ENCODE peak calls at places on chromosome 1, in eight cellular contexts. A, T, G, W, J, B, X and Y are unnamed samples.

GRCh38 chr1:56578963-56579875 is at the start of gene PLPP3:
- DNase-seq in A (peak; percentile 80), T (peak; percentile 78), G (peak; percentile 81), W (peak; percentile 79), J (peak; percentile 81), B (peak; percentile 66), X (peak; percentile 94), Y (peak; percentile 19)

GRCh38 chr1:197649188-197649587 is 126.1 kb downstream of the DENND1B start:
- DNase-seq in A (no peak), T (no peak), G (no peak), W (no peak), J (no peak), B (no peak), X (no peak), Y (no peak)

GRCh38 chr1:26771285-26771642 is 16.5 kb upstream of the PIGV start:
- DNase-seq in A (no peak), T (no peak), G (no peak), W (no peak), J (no peak), B (no peak), X (peak; percentile 60), Y (no peak)

GRCh38 chr1:2597441-2598328 is 11.1 kb downstream of the PRXL2B start:
- DNase-seq in A (no peak), T (no peak), G (no peak), W (no peak), J (no peak), B (no peak), X (no peak), Y (peak; percentile 72)

GRCh38 chr1:26550946-26551345 is 21.4 kb downstream of the RPS6KA1 start:
- DNase-seq in A (no peak), T (no peak), G (peak; percentile 65), W (no peak), J (no peak), B (no peak), X (no peak), Y (no peak)

GRCh38 chr1:166119678-166120077 is 47.1 kb downstream of the FAM78B start:
- DNase-seq in A (no peak), T (no peak), G (no peak), W (no peak), J (no peak), B (no peak), X (no peak), Y (no peak)

GRCh38 chr1:43172532-43172972 is 422 bp downstream of the CFAP57 start:
- DNase-seq in A (no peak), T (peak; percentile 80), G (peak; percentile 94), W (peak; percentile 69), J (peak; percentile 60), B (peak; percentile 84), X (peak; percentile 77), Y (peak; percentile 90)

GRCh38 chr1:184745929-184746583 is 8.6 kb downstream of the EDEM3 start:
- DNase-seq in A (no peak), T (no peak), G (peak; percentile 60), W (peak; percentile 16), J (no peak), B (no peak), X (peak; percentile 21), Y (peak; percentile 16)

DNA sequence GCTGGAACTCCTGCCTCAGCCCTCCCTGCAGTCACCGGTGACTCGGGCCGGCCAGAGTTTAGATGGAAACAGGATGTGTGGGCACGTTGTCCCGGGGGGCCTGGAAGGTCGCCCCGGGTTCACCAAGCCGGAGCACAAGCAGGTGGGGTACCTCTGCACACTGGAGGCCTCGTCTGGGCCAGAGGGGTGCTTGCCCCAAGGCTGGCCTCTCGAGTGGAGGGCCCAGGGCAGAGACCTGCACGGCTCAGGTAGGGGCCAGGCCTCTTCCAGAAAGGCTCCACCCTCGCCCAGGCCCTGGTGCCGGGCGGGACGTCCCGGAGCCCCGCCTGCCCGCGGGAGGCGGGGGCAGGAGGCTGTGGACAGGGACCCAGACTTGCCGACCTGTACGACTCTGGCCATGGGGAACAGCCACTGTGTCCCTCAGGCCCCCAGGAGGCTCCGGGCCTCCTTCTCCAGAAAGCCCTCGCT is at the start of gene PLEKHN1:
- DNase-seq in A (peak; percentile 79), T (peak; percentile 50), G (no peak), W (peak; percentile 30), J (no peak), B (no peak), X (peak; percentile 17), Y (peak; percentile 63)
- TF ChIP-seq MAX in A (no peak), T (no peak), G (no peak), W (no peak), J (peak; percentile 24), B (no peak), X (no peak), Y (no peak)

GRCh38 chr1:77762072-77762476 is 2.4 kb upstream of the USP33 start:
- DNase-seq in A (no peak), T (no peak), G (no peak), W (peak; percentile 33), J (no peak), B (peak; percentile 65), X (peak; percentile 29), Y (peak; percentile 41)

GRCh38 chr1:77757616-77758015 is 2.0 kb downstream of the USP33 start:
- DNase-seq in A (no peak), T (no peak), G (no peak), W (no peak), J (no peak), B (no peak), X (no peak), Y (peak; percentile 16)

GRCh38 chr1:77756052-77756754 is 3.4 kb downstream of the USP33 start:
- DNase-seq in A (no peak), T (no peak), G (no peak), W (no peak), J (no peak), B (no peak), X (no peak), Y (no peak)

GRCh38 chr1:77757066-77757584 is 2.5 kb downstream of the USP33 start:
- DNase-seq in A (no peak), T (no peak), G (no peak), W (no peak), J (no peak), B (no peak), X (no peak), Y (no peak)

GRCh38 chr1:77759090-77760028 is at the start of gene USP33:
- DNase-seq in A (peak; percentile 98), T (peak; percentile 94), G (peak; percentile 96), W (peak; percentile 72), J (peak; percentile 46), B (peak; percentile 60), X (peak; percentile 79), Y (peak; percentile 91)
- TF ChIP-seq CTCF in A (no peak), T (no peak), G (no peak), W (peak; percentile 10), J (no peak), B (no peak), X (no peak), Y (no peak)

GRCh38 chr1:161989108-161989507 is 34.6 kb downstream of the OLFML2B start:
- DNase-seq in A (no peak), T (no peak), G (no peak), W (no peak), J (no peak), B (no peak), X (no peak), Y (peak; percentile 24)

GRCh38 chr1:161993576-161993975 is 30.1 kb downstream of the OLFML2B start:
- DNase-seq in A (no peak), T (no peak), G (no peak), W (no peak), J (no peak), B (no peak), X (no peak), Y (no peak)

GRCh38 chr1:161989801-161990200 is 33.9 kb downstream of the OLFML2B start:
- DNase-seq in A (no peak), T (no peak), G (no peak), W (no peak), J (no peak), B (no peak), X (no peak), Y (peak; percentile 38)

GRCh38 chr1:161998811-161999210 is 24.9 kb downstream of the OLFML2B start:
- DNase-seq in A (no peak), T (no peak), G (no peak), W (no peak), J (no peak), B (no peak), X (no peak), Y (no peak)

GRCh38 chr1:161994153-161994814 is 29.4 kb downstream of the OLFML2B start:
- DNase-seq in A (no peak), T (no peak), G (peak; percentile 32), W (no peak), J (no peak), B (no peak), X (no peak), Y (no peak)
- TF ChIP-seq MAX in A (no peak), T (no peak), G (no peak), W (no peak), J (no peak), B (no peak), X (no peak), Y (no peak)

DNA sequence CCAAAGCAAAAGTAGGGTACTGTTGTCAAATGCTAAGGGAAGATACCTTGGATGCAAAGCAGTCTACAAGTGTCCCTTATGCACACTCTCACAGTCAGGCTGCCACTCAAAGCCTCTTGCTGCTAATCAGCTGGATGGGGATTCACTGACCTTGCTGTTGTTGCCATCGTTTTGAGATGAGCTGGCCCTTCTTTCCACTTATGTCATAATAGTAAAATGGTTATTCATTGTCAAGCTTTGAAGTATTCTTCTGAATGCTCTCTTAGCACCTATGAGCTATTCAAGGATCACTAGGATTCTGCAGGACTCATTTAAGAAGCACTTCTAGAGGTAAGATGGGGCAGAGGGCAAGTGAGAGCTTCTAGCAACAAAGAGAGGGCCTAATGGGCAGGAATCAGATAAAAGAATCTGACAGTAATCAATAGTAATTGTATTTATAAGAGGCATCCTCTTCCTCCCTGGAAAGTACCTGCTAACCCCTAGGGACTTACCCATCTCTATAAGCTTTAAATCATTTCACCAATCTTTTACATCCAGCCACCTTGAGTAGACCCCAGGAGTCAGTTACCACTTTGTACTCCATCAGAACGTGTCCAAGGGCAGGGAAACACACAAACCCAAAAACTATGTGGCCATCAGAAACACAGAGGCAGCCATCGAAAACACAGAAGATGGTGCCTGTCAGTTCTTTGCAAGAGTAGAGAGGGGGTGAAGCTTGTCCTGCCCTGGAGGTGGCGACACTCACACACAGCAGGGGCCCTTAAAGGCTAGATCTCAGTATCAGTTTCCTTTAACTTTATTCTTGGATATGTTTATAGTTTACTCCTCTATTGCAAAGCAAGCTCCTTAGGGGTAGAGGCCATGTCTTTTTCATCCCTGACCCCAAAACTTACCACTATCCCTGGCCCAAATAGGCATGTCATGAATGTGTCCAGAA is 103.7 kb upstream of the NFIA start:
- DNase-seq in A (peak; percentile 55), T (peak; percentile 20), G (peak; percentile 32), W (peak; percentile 26), J (peak; percentile 21), B (no peak), X (peak; percentile 69), Y (peak; percentile 40)
- TF ChIP-seq CTCF in A (peak; percentile 69), T (no peak), G (peak; percentile 72), W (peak; percentile 78), J (peak; percentile 56), B (peak; percentile 74), X (peak; percentile 60), Y (peak; percentile 61)

GRCh38 chr1:28935293-28935692 is 20.9 kb downstream of the EPB41 start:
- DNase-seq in A (no peak), T (no peak), G (no peak), W (no peak), J (no peak), B (no peak), X (no peak), Y (no peak)
- TF ChIP-seq MAX in A (no peak), T (no peak), G (no peak), W (no peak), J (no peak), B (no peak), X (no peak), Y (no peak)